ENCODE peak calls at places on chromosomes 11 and 22, in five cellular contexts. C, Z, H, F and T are unnamed samples.

GRCh38 chr22:38423512-38424503 is 31.2 kb downstream of the KCNJ4 start:
- DNase-seq in C (no peak), Z (no peak), H (no peak), F (no peak), T (no peak)

GRCh38 chr11:65927904-65928397 is 8.7 kb downstream of the DRAP1 start:
- DNase-seq in C (peak), Z (no peak), H (no peak), F (no peak), T (no peak)

GRCh38 chr11:10927533-10927932 is 69.7 kb upstream of the ZBED5 start:
- DNase-seq in C (no peak), Z (no peak), H (no peak), F (no peak), T (no peak)

GRCh38 chr11:60161107-60161506 is 21.8 kb downstream of the MS4A6A start:
- DNase-seq in C (no peak), Z (no peak), H (no peak), F (no peak), T (no peak)

GRCh38 chr11:102470257-102470656 is 17.7 kb upstream of the TMEM123 start:
- DNase-seq in C (no peak), Z (no peak), H (no peak), F (no peak), T (no peak)

GRCh38 chr11:120778692-120779490 is 245.0 kb upstream of the TBCEL start:
- DNase-seq in C (no peak), Z (no peak), H (no peak), F (no peak), T (no peak)

GRCh38 chr11:122294041-122294440 is 178.0 kb upstream of the BLID start:
- DNase-seq in C (no peak), Z (no peak), H (no peak), F (no peak), T (no peak)

GRCh38 chr11:104549019-104549418 is 349.2 kb downstream of the CASP12 start:
- DNase-seq in C (no peak), Z (no peak), H (no peak), F (no peak), T (peak)

GRCh38 chr11:36240178-36240577 is 49.0 kb downstream of the COMMD9 start:
- DNase-seq in C (no peak), Z (no peak), H (no peak), F (no peak), T (no peak)

GRCh38 chr22:41907436-41908401 is 7.2 kb downstream of the SHISA8 start:
- DNase-seq in C (no peak), Z (no peak), H (no peak), F (no peak), T (no peak)

GRCh38 chr11:16780698-16781550 is 42.5 kb downstream of the C11orf58 start:
- DNase-seq in C (no peak), Z (no peak), H (no peak), F (no peak), T (no peak)

GRCh38 chr11:70076461-70076931 is 1.6 kb upstream of the ANO1 start:
- DNase-seq in C (no peak), Z (no peak), H (no peak), F (no peak), T (no peak)

GRCh38 chr22:36457688-36458450 is 23.6 kb downstream of the TXN2 start:
- DNase-seq in C (no peak), Z (no peak), H (peak), F (no peak), T (no peak)

GRCh38 chr22:50518628-50519027 is 6.8 kb downstream of the SCO2 start:
- DNase-seq in C (no peak), Z (no peak), H (no peak), F (no peak), T (no peak)